ENCODE peak calls at places on chromosomes 11 and 22, in five cellular contexts. One of them, this sample, is unnamed.

GRCh38 chr11:115606223-115607220 is 102.3 kb upstream of the CADM1 start:
- DNase-seq in HFF-Myc: no peak
- DNase-seq in AG10803: peak
- DNase-seq in lower leg skin: no peak
- DNase-seq in progenitor cell of endocrine pancreas: no peak
- DNase-seq in this sample: no peak

GRCh38 chr11:63680842-63681207 is 475 bp upstream of the RTN3 start:
- DNase-seq in AG10803: no peak
- DNase-seq in progenitor cell of endocrine pancreas: no peak
- DNase-seq in lower leg skin: no peak
- DNase-seq in HFF-Myc: no peak
- DNase-seq in this sample: no peak

GRCh38 chr22:27975381-27976013 is 56.4 kb upstream of the PITPNB start:
- DNase-seq in progenitor cell of endocrine pancreas: no peak
- DNase-seq in lower leg skin: no peak
- DNase-seq in AG10803: no peak
- DNase-seq in HFF-Myc: no peak
- DNase-seq in this sample: no peak

GRCh38 chr11:1259561-1259960 is 36.7 kb downstream of the MUC5B start:
- DNase-seq in AG10803: no peak
- DNase-seq in HFF-Myc: no peak
- DNase-seq in lower leg skin: no peak
- DNase-seq in progenitor cell of endocrine pancreas: no peak
- DNase-seq in this sample: no peak

GRCh38 chr22:17597217-17597616 is 31.3 kb downstream of the ATP6V1E1 start:
- DNase-seq in progenitor cell of endocrine pancreas: no peak
- DNase-seq in HFF-Myc: no peak
- DNase-seq in AG10803: peak
- DNase-seq in lower leg skin: no peak
- DNase-seq in this sample: no peak

GRCh38 chr11:103594283-103594682 is 442.2 kb upstream of the DDI1 start:
- DNase-seq in HFF-Myc: no peak
- DNase-seq in AG10803: no peak
- DNase-seq in lower leg skin: no peak
- DNase-seq in progenitor cell of endocrine pancreas: no peak
- DNase-seq in this sample: no peak

GRCh38 chr11:103942646-103943045 is 93.8 kb upstream of the DDI1 start:
- DNase-seq in AG10803: peak
- DNase-seq in progenitor cell of endocrine pancreas: no peak
- DNase-seq in lower leg skin: no peak
- DNase-seq in HFF-Myc: no peak
- DNase-seq in this sample: no peak

GRCh38 chr22:45584121-45584570 is 81.5 kb downstream of the FBLN1 start:
- DNase-seq in progenitor cell of endocrine pancreas: no peak
- DNase-seq in HFF-Myc: no peak
- DNase-seq in AG10803: peak
- DNase-seq in lower leg skin: no peak
- DNase-seq in this sample: no peak

GRCh38 chr11:19122966-19123615 is 6.1 kb downstream of the ZDHHC13 start:
- DNase-seq in AG10803: no peak
- DNase-seq in HFF-Myc: no peak
- DNase-seq in progenitor cell of endocrine pancreas: no peak
- DNase-seq in lower leg skin: no peak
- DNase-seq in this sample: no peak

GRCh38 chr11:112797653-112798293 is 163.4 kb upstream of the NCAM1 start:
- DNase-seq in AG10803: peak
- DNase-seq in HFF-Myc: no peak
- DNase-seq in progenitor cell of endocrine pancreas: no peak
- DNase-seq in lower leg skin: no peak
- DNase-seq in this sample: peak

GRCh38 chr11:15897211-15897960 is 459.0 kb downstream of the SOX6 start:
- DNase-seq in lower leg skin: no peak
- DNase-seq in AG10803: peak
- DNase-seq in progenitor cell of endocrine pancreas: no peak
- DNase-seq in HFF-Myc: no peak
- DNase-seq in this sample: no peak

GRCh38 chr11:113324250-113324649 is 9.9 kb downstream of the TTC12 start:
- DNase-seq in lower leg skin: no peak
- DNase-seq in HFF-Myc: no peak
- DNase-seq in AG10803: no peak
- DNase-seq in progenitor cell of endocrine pancreas: no peak
- DNase-seq in this sample: no peak

GRCh38 chr11:88208742-88209141 is 33.5 kb upstream of the RAB38 start:
- DNase-seq in progenitor cell of endocrine pancreas: no peak
- DNase-seq in lower leg skin: no peak
- DNase-seq in AG10803: no peak
- DNase-seq in HFF-Myc: no peak
- DNase-seq in this sample: no peak

GRCh38 chr11:120186799-120187591 is 23.8 kb upstream of the OAF start:
- DNase-seq in HFF-Myc: no peak
- DNase-seq in progenitor cell of endocrine pancreas: no peak
- DNase-seq in lower leg skin: no peak
- DNase-seq in AG10803: peak
- DNase-seq in this sample: no peak

GRCh38 chr11:60924110-60924905 is at the start of gene TMEM132A:
- DNase-seq in HFF-Myc: peak
- DNase-seq in progenitor cell of endocrine pancreas: peak
- DNase-seq in lower leg skin: peak
- DNase-seq in AG10803: peak
- DNase-seq in this sample: no peak

GRCh38 chr11:12027844-12028243 is 19.4 kb upstream of the DKK3 start:
- DNase-seq in HFF-Myc: no peak
- DNase-seq in AG10803: no peak
- DNase-seq in progenitor cell of endocrine pancreas: no peak
- DNase-seq in lower leg skin: no peak
- DNase-seq in this sample: no peak

GRCh38 chr11:47904808-47905207 is 56.7 kb upstream of the NUP160 start:
- DNase-seq in HFF-Myc: no peak
- DNase-seq in progenitor cell of endocrine pancreas: no peak
- DNase-seq in AG10803: no peak
- DNase-seq in lower leg skin: no peak
- DNase-seq in this sample: no peak

GRCh38 chr11:44575288-44575672 is 9.8 kb downstream of the CD82 start:
- DNase-seq in HFF-Myc: no peak
- DNase-seq in lower leg skin: no peak
- DNase-seq in progenitor cell of endocrine pancreas: no peak
- DNase-seq in AG10803: peak
- DNase-seq in this sample: no peak

GRCh38 chr22:25878933-25879332 is 136.9 kb downstream of the MYO18B start:
- DNase-seq in progenitor cell of endocrine pancreas: no peak
- DNase-seq in HFF-Myc: no peak
- DNase-seq in lower leg skin: no peak
- DNase-seq in AG10803: no peak
- DNase-seq in this sample: no peak

GRCh38 chr11:455566-456147 is 5.6 kb downstream of the PTDSS2 start:
- DNase-seq in HFF-Myc: no peak
- DNase-seq in lower leg skin: no peak
- DNase-seq in AG10803: no peak
- DNase-seq in progenitor cell of endocrine pancreas: no peak
- DNase-seq in this sample: no peak

DNA sequence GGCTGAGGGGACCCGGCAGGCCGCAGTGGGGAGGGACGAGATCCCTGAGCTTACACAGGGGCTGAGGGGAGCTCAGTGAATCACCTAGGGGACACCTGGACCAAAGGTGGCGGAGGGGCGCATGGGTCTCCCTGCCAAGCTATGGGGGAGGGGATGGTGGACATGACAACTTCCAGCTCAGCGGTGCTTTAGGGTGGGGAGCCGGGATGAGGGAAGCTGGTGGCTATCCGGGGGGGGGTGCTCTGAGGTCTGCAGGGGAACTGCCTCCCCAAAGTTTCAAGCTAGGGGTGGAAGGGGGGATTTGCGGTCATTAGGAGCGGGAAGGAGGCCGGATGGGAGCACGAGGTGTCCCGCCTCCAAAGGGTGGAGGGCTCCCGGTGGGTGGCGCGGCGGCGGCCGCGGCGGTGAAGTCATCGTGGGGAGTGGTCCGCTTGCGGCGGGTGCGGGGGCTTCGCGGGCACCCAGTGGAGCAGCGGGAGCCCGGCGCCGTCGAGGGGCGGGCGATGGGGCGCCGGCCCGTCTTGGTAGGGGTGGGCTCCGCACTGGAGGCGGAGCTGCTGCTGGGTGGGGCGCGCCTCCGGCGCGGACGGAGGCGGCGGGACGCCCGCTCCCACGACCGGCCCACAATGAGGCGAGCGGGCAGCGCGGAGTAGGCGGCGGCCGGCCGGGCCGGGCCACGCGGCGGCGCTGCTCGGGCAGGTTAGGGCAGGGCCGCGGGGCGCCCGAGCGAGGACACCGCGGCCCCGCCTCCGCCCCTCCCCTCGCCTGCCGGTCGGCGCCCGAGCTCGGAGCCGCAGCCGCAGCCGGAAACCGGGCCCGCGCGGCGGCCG is at the start of gene MICALL1:
- DNase-seq in AG10803: peak
- DNase-seq in progenitor cell of endocrine pancreas: peak
- DNase-seq in HFF-Myc: no peak
- DNase-seq in lower leg skin: no peak
- DNase-seq in this sample: peak
- TF ChIP-seq CTCF in AG10803: no peak
- TF ChIP-seq CTCF in progenitor cell of endocrine pancreas: no peak
- TF ChIP-seq CTCF in HFF-Myc: no peak
- TF ChIP-seq CTCF in lower leg skin: no peak
- TF ChIP-seq CTCF in this sample: no peak

DNA sequence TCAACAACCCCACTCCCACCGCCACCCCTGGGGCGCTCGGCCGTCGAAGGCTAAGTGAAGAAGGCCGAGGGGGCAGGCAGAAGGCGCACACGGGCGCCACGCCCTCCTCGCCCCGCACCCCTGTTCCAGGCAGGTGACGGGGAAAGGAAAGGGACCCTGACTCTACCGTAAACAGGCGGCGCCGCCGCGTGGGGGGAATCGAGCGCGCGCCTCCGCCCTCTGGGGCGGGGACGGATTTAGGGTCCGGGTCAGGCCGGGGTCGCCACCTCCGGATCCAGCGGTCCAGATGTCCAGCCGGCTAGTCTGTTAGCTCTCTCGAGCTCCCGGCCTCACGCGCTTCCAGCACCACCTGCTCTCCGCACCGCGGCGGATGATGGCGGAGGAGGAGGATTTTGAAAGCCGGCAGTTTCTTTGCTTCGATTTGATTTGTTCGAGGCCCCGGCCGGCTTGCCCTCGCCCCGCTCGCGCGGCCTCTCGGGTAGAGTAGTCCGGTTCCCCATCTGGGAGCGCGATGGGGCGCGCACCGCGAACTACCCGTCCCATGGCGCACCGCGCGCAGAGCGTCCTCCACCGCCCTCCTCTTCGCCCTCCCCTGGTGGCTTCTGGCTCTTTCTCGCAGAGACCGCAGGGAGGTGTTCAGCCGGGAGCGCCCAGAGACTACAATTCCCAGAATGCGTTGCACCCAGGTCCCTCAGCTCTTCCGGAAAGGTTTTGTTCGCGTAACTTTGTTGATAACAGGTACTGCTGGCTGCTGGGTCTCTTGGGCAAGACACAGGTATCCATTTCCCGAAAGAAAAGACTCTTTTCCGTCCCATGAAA is at the start of gene RANGAP1:
- DNase-seq in HFF-Myc: peak
- DNase-seq in lower leg skin: peak
- DNase-seq in AG10803: peak
- DNase-seq in progenitor cell of endocrine pancreas: peak
- DNase-seq in this sample: peak
- TF ChIP-seq CTCF in HFF-Myc: no peak
- TF ChIP-seq CTCF in lower leg skin: no peak
- TF ChIP-seq CTCF in AG10803: peak
- TF ChIP-seq CTCF in progenitor cell of endocrine pancreas: peak
- TF ChIP-seq CTCF in this sample: no peak

DNA sequence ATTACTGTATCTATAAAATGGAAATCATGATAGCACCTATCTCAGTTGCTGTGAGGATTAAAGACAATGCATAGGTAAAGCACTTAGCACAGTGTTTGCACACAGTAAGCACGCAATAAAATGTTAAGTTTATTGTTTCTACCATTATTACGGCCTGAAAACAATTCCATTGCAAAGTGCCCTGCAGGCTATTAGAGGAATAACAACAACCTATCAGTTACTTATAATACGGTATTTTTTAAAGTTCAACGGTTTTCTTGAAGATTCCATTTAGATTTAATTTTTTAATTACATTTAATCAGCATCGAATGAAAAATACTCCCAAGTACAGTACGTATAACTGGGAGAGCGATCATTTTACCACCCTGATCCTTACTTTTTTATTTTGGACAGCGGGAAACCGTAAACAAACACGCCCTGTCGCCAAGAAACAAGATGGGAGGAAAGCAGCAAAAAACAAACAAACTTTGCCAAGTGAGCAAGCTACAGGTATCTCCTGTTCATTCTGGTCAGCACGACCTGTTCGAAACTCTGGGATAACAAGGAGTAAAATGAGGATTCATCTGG is 892 bp downstream of the SLC36A4 start:
- DNase-seq in lower leg skin: no peak
- DNase-seq in progenitor cell of endocrine pancreas: no peak
- DNase-seq in AG10803: peak
- DNase-seq in HFF-Myc: peak
- DNase-seq in this sample: no peak
- TF ChIP-seq CTCF in lower leg skin: no peak
- TF ChIP-seq CTCF in progenitor cell of endocrine pancreas: peak
- TF ChIP-seq CTCF in AG10803: peak
- TF ChIP-seq CTCF in HFF-Myc: peak
- TF ChIP-seq CTCF in this sample: peak

DNA sequence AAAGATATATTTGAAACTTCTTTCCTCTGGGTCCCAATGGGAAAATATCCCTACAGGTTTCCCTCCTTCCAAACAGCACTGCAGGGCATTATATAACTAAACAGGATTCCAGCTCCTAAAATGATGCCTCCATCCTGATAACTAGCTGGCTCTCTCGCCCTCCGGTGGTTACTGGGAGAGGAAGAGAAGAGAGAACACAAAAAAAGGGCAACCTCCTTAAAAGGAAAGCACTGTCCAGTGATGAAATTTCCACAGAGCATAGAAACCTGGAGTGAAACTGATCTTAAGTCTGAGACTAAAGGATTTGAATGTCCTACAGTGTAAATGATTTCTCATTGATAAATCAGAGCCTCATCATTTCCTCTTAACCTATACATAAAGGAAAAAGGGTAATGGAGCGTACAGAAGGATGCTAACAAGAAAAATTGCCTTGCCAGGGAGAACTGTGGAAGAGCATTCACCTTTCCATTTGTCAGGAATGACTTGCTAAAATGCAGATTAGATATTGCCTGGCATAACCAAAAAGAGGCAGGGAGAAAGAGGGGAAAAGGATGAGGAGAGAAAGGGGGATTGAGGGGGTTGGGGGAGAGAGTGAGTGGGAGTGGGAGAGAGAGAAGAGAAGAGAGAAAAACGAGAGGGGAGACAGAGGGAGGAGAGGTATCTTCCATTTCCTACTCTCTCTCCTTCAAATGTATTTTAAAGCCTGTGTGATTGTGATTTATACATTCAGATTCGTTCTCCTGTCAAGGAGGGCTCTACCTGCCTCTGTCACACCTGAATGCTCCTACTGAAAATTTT is 121.4 kb downstream of the APOL5 start:
- DNase-seq in progenitor cell of endocrine pancreas: no peak
- DNase-seq in lower leg skin: no peak
- DNase-seq in HFF-Myc: no peak
- DNase-seq in AG10803: peak
- DNase-seq in this sample: no peak
- TF ChIP-seq CTCF in progenitor cell of endocrine pancreas: peak
- TF ChIP-seq CTCF in lower leg skin: no peak
- TF ChIP-seq CTCF in HFF-Myc: peak
- TF ChIP-seq CTCF in AG10803: peak
- TF ChIP-seq CTCF in this sample: no peak